ENCODE peak calls at places on chromosomes 1 and 21, in four cellular contexts. F is LoVo, Q is NCI-H1694 treated with DMSO at 0.1 percent for 48 hours, D is H7. L is an unnamed sample.

GRCh38 chr1:172821609-172822274 is 162.8 kb downstream of the FASLG start:
- DNase-seq in F (no peak), Q (no peak), D (no peak), L (peak)

GRCh38 chr1:206921772-206922265 is at the start of gene FCMR:
- DNase-seq in F (no peak), Q (no peak), D (no peak), L (no peak)

GRCh38 chr1:226763741-226764264 is 24.7 kb upstream of the ITPKB start:
- DNase-seq in F (no peak), Q (no peak), D (peak), L (peak)

GRCh38 chr1:114108741-114109255 is 44.9 kb downstream of the SYT6 start:
- DNase-seq in F (no peak), Q (no peak), D (no peak), L (peak)

GRCh38 chr1:234776875-234777849 is 167.2 kb upstream of the IRF2BP2 start:
- DNase-seq in F (no peak), Q (no peak), D (peak), L (no peak)

GRCh38 chr21:31198575-31198974 is 145.5 kb downstream of the TIAM1 start:
- DNase-seq in F (peak), Q (peak), D (peak), L (peak)

GRCh38 chr21:33403786-33404571 is 766 bp downstream of the IFNGR2 start:
- DNase-seq in F (peak), Q (peak), D (peak), L (peak)

GRCh38 chr1:93716974-93717373 is 35.3 kb upstream of the BCAR3 start:
- DNase-seq in F (no peak), Q (no peak), D (no peak), L (no peak)

GRCh38 chr1:23751050-23751814 is 8.0 kb downstream of the ELOA start:
- DNase-seq in F (no peak), Q (peak), D (peak), L (peak)

GRCh38 chr1:25443030-25443699 is 12.5 kb downstream of the MACO1 start:
- DNase-seq in F (no peak), Q (no peak), D (no peak), L (no peak)

GRCh38 chr1:18766328-18766727 is 93.1 kb downstream of the TAS1R2 start:
- DNase-seq in F (no peak), Q (no peak), D (no peak), L (no peak)

GRCh38 chr1:228339766-228340685 is 66.6 kb downstream of the TRIM11 start:
- DNase-seq in F (no peak), Q (no peak), D (no peak), L (no peak)

GRCh38 chr21:41289431-41289830 is 27.2 kb upstream of the FAM3B start:
- DNase-seq in F (no peak), Q (no peak), D (peak), L (peak)

GRCh38 chr1:231959225-231959884 is 332.8 kb downstream of the DISC1 start:
- DNase-seq in F (no peak), Q (no peak), D (no peak), L (no peak)

GRCh38 chr21:34962586-34963222 is 86.4 kb downstream of the RUNX1 start:
- DNase-seq in F (no peak), Q (no peak), D (no peak), L (no peak)

GRCh38 chr1:33578557-33579448 is 106.4 kb downstream of the ZSCAN20 start:
- DNase-seq in F (no peak), Q (no peak), D (peak), L (no peak)

GRCh38 chr1:36352910-36353878 is 29.7 kb upstream of the EVA1B start:
- DNase-seq in F (no peak), Q (no peak), D (no peak), L (peak)